ENCODE peak calls at places on chromosomes 16 and 17, in six cellular contexts. One of them, this sample, is unnamed.

GRCh38 chr17:10144456-10144855 is 54.0 kb downstream of the GAS7 start:
- DNase-seq in small intestine: no peak
- DNase-seq in HCEC 1CT: no peak
- DNase-seq in NCI-H1436: no peak
- DNase-seq in upper lobe of right lung: no peak
- DNase-seq in activated effector memory CD4-positive, alpha-beta T cell treated with anti-CD3 and anti-CD28 coated beads, Interleukin-2, amount 50 U/mL, for 16 hours: no peak
- DNase-seq in this sample: no peak

GRCh38 chr16:84115919-84116719 is 623 bp downstream of the MBTPS1 start:
- DNase-seq in small intestine: peak
- DNase-seq in HCEC 1CT: peak
- DNase-seq in NCI-H1436: peak
- DNase-seq in upper lobe of right lung: no peak
- DNase-seq in activated effector memory CD4-positive, alpha-beta T cell treated with anti-CD3 and anti-CD28 coated beads, Interleukin-2, amount 50 U/mL, for 16 hours: peak
- DNase-seq in this sample: no peak

GRCh38 chr16:52548261-52549010 is 1.5 kb upstream of the TOX3 start:
- DNase-seq in small intestine: no peak
- DNase-seq in HCEC 1CT: no peak
- DNase-seq in NCI-H1436: no peak
- DNase-seq in upper lobe of right lung: no peak
- DNase-seq in activated effector memory CD4-positive, alpha-beta T cell treated with anti-CD3 and anti-CD28 coated beads, Interleukin-2, amount 50 U/mL, for 16 hours: no peak
- DNase-seq in this sample: no peak

GRCh38 chr17:82915697-82916027 is 75.8 kb upstream of the ZNF750 start:
- DNase-seq in small intestine: no peak
- DNase-seq in HCEC 1CT: no peak
- DNase-seq in NCI-H1436: no peak
- DNase-seq in upper lobe of right lung: no peak
- DNase-seq in activated effector memory CD4-positive, alpha-beta T cell treated with anti-CD3 and anti-CD28 coated beads, Interleukin-2, amount 50 U/mL, for 16 hours: no peak
- DNase-seq in this sample: no peak

GRCh38 chr16:9199312-9199711 is 107.9 kb downstream of the HAPSTR1 start:
- DNase-seq in small intestine: no peak
- DNase-seq in HCEC 1CT: no peak
- DNase-seq in NCI-H1436: no peak
- DNase-seq in upper lobe of right lung: no peak
- DNase-seq in activated effector memory CD4-positive, alpha-beta T cell treated with anti-CD3 and anti-CD28 coated beads, Interleukin-2, amount 50 U/mL, for 16 hours: no peak
- DNase-seq in this sample: no peak

GRCh38 chr16:87757841-87758426 is 7.9 kb downstream of the KLHDC4 start:
- DNase-seq in small intestine: no peak
- DNase-seq in HCEC 1CT: peak
- DNase-seq in NCI-H1436: no peak
- DNase-seq in upper lobe of right lung: no peak
- DNase-seq in activated effector memory CD4-positive, alpha-beta T cell treated with anti-CD3 and anti-CD28 coated beads, Interleukin-2, amount 50 U/mL, for 16 hours: no peak
- DNase-seq in this sample: no peak

GRCh38 chr16:3656491-3657468 is 2.3 kb downstream of the DNASE1 start:
- DNase-seq in small intestine: peak
- DNase-seq in HCEC 1CT: peak
- DNase-seq in NCI-H1436: no peak
- DNase-seq in upper lobe of right lung: peak
- DNase-seq in activated effector memory CD4-positive, alpha-beta T cell treated with anti-CD3 and anti-CD28 coated beads, Interleukin-2, amount 50 U/mL, for 16 hours: peak
- DNase-seq in this sample: no peak

GRCh38 chr17:29401237-29401636 is 11.1 kb downstream of the TAOK1 start:
- DNase-seq in small intestine: no peak
- DNase-seq in HCEC 1CT: no peak
- DNase-seq in NCI-H1436: no peak
- DNase-seq in upper lobe of right lung: no peak
- DNase-seq in activated effector memory CD4-positive, alpha-beta T cell treated with anti-CD3 and anti-CD28 coated beads, Interleukin-2, amount 50 U/mL, for 16 hours: no peak
- DNase-seq in this sample: no peak

GRCh38 chr17:48719642-48720262 is 2.6 kb downstream of the PRAC1 start:
- DNase-seq in small intestine: no peak
- DNase-seq in HCEC 1CT: no peak
- DNase-seq in NCI-H1436: no peak
- DNase-seq in upper lobe of right lung: no peak
- DNase-seq in activated effector memory CD4-positive, alpha-beta T cell treated with anti-CD3 and anti-CD28 coated beads, Interleukin-2, amount 50 U/mL, for 16 hours: no peak
- DNase-seq in this sample: no peak

GRCh38 chr17:33192961-33193911 is 99.9 kb downstream of the ASIC2 start:
- DNase-seq in small intestine: no peak
- DNase-seq in HCEC 1CT: no peak
- DNase-seq in NCI-H1436: no peak
- DNase-seq in upper lobe of right lung: no peak
- DNase-seq in activated effector memory CD4-positive, alpha-beta T cell treated with anti-CD3 and anti-CD28 coated beads, Interleukin-2, amount 50 U/mL, for 16 hours: no peak
- DNase-seq in this sample: peak

GRCh38 chr17:39719563-39719962 is 10.8 kb downstream of the MIEN1 start:
- DNase-seq in small intestine: no peak
- DNase-seq in HCEC 1CT: no peak
- DNase-seq in NCI-H1436: no peak
- DNase-seq in upper lobe of right lung: no peak
- DNase-seq in activated effector memory CD4-positive, alpha-beta T cell treated with anti-CD3 and anti-CD28 coated beads, Interleukin-2, amount 50 U/mL, for 16 hours: no peak
- DNase-seq in this sample: no peak

GRCh38 chr16:80973991-80974390 is 32.7 kb downstream of the CMC2 start:
- DNase-seq in small intestine: no peak
- DNase-seq in HCEC 1CT: peak
- DNase-seq in NCI-H1436: no peak
- DNase-seq in upper lobe of right lung: no peak
- DNase-seq in activated effector memory CD4-positive, alpha-beta T cell treated with anti-CD3 and anti-CD28 coated beads, Interleukin-2, amount 50 U/mL, for 16 hours: no peak
- DNase-seq in this sample: no peak

GRCh38 chr17:50048146-50048720 is 7.7 kb upstream of the ITGA3 start:
- DNase-seq in small intestine: no peak
- DNase-seq in HCEC 1CT: no peak
- DNase-seq in NCI-H1436: no peak
- DNase-seq in upper lobe of right lung: no peak
- DNase-seq in activated effector memory CD4-positive, alpha-beta T cell treated with anti-CD3 and anti-CD28 coated beads, Interleukin-2, amount 50 U/mL, for 16 hours: no peak
- DNase-seq in this sample: no peak

GRCh38 chr17:67836205-67836987 is 11.1 kb downstream of the BPTF start:
- DNase-seq in small intestine: no peak
- DNase-seq in HCEC 1CT: peak
- DNase-seq in NCI-H1436: no peak
- DNase-seq in upper lobe of right lung: no peak
- DNase-seq in activated effector memory CD4-positive, alpha-beta T cell treated with anti-CD3 and anti-CD28 coated beads, Interleukin-2, amount 50 U/mL, for 16 hours: no peak
- DNase-seq in this sample: no peak

GRCh38 chr17:44223574-44224046 is 4.1 kb upstream of the UBTF start:
- DNase-seq in small intestine: peak
- DNase-seq in HCEC 1CT: peak
- DNase-seq in NCI-H1436: no peak
- DNase-seq in upper lobe of right lung: no peak
- DNase-seq in activated effector memory CD4-positive, alpha-beta T cell treated with anti-CD3 and anti-CD28 coated beads, Interleukin-2, amount 50 U/mL, for 16 hours: no peak
- DNase-seq in this sample: no peak

GRCh38 chr17:4048218-4048617 is 84.0 kb upstream of the ATP2A3 start:
- DNase-seq in small intestine: no peak
- DNase-seq in HCEC 1CT: no peak
- DNase-seq in NCI-H1436: no peak
- DNase-seq in upper lobe of right lung: no peak
- DNase-seq in activated effector memory CD4-positive, alpha-beta T cell treated with anti-CD3 and anti-CD28 coated beads, Interleukin-2, amount 50 U/mL, for 16 hours: no peak
- DNase-seq in this sample: no peak

GRCh38 chr16:57192720-57193486 is 6.8 kb downstream of the RSPRY1 start:
- DNase-seq in small intestine: no peak
- DNase-seq in HCEC 1CT: peak
- DNase-seq in NCI-H1436: no peak
- DNase-seq in upper lobe of right lung: no peak
- DNase-seq in activated effector memory CD4-positive, alpha-beta T cell treated with anti-CD3 and anti-CD28 coated beads, Interleukin-2, amount 50 U/mL, for 16 hours: no peak
- DNase-seq in this sample: no peak

GRCh38 chr16:23343643-23344612 is 41.8 kb downstream of the SCNN1B start:
- DNase-seq in small intestine: no peak
- DNase-seq in HCEC 1CT: no peak
- DNase-seq in NCI-H1436: no peak
- DNase-seq in upper lobe of right lung: no peak
- DNase-seq in activated effector memory CD4-positive, alpha-beta T cell treated with anti-CD3 and anti-CD28 coated beads, Interleukin-2, amount 50 U/mL, for 16 hours: no peak
- DNase-seq in this sample: no peak

GRCh38 chr17:44360144-44360533 is 3.5 kb downstream of the FAM171A2 start:
- DNase-seq in small intestine: no peak
- DNase-seq in HCEC 1CT: no peak
- DNase-seq in NCI-H1436: no peak
- DNase-seq in upper lobe of right lung: no peak
- DNase-seq in activated effector memory CD4-positive, alpha-beta T cell treated with anti-CD3 and anti-CD28 coated beads, Interleukin-2, amount 50 U/mL, for 16 hours: no peak
- DNase-seq in this sample: no peak

GRCh38 chr17:62064029-62064790 is 868 bp downstream of the MED13 start:
- DNase-seq in small intestine: peak
- DNase-seq in HCEC 1CT: peak
- DNase-seq in NCI-H1436: no peak
- DNase-seq in upper lobe of right lung: no peak
- DNase-seq in activated effector memory CD4-positive, alpha-beta T cell treated with anti-CD3 and anti-CD28 coated beads, Interleukin-2, amount 50 U/mL, for 16 hours: no peak
- DNase-seq in this sample: no peak

GRCh38 chr16:57045694-57046381 is 46.5 kb upstream of the CPNE2 start:
- DNase-seq in small intestine: peak
- DNase-seq in HCEC 1CT: peak
- DNase-seq in NCI-H1436: no peak
- DNase-seq in upper lobe of right lung: no peak
- DNase-seq in activated effector memory CD4-positive, alpha-beta T cell treated with anti-CD3 and anti-CD28 coated beads, Interleukin-2, amount 50 U/mL, for 16 hours: no peak
- DNase-seq in this sample: no peak

GRCh38 chr17:56319531-56319930 is 166.3 kb downstream of the ANKFN1 start:
- DNase-seq in small intestine: peak
- DNase-seq in HCEC 1CT: peak
- DNase-seq in NCI-H1436: peak
- DNase-seq in upper lobe of right lung: no peak
- DNase-seq in activated effector memory CD4-positive, alpha-beta T cell treated with anti-CD3 and anti-CD28 coated beads, Interleukin-2, amount 50 U/mL, for 16 hours: no peak
- DNase-seq in this sample: no peak

GRCh38 chr17:45241315-45242011 is 19.8 kb downstream of the FMNL1 start:
- DNase-seq in small intestine: no peak
- DNase-seq in HCEC 1CT: no peak
- DNase-seq in NCI-H1436: peak
- DNase-seq in upper lobe of right lung: peak
- DNase-seq in activated effector memory CD4-positive, alpha-beta T cell treated with anti-CD3 and anti-CD28 coated beads, Interleukin-2, amount 50 U/mL, for 16 hours: no peak
- DNase-seq in this sample: no peak

GRCh38 chr17:78130080-78130438 is 512 bp upstream of the TMC8 start:
- DNase-seq in small intestine: no peak
- DNase-seq in HCEC 1CT: no peak
- DNase-seq in NCI-H1436: no peak
- DNase-seq in upper lobe of right lung: no peak
- DNase-seq in activated effector memory CD4-positive, alpha-beta T cell treated with anti-CD3 and anti-CD28 coated beads, Interleukin-2, amount 50 U/mL, for 16 hours: no peak
- DNase-seq in this sample: no peak

GRCh38 chr16:67158637-67159600 is 790 bp downstream of the TRADD start:
- DNase-seq in small intestine: peak
- DNase-seq in HCEC 1CT: no peak
- DNase-seq in NCI-H1436: peak
- DNase-seq in upper lobe of right lung: peak
- DNase-seq in activated effector memory CD4-positive, alpha-beta T cell treated with anti-CD3 and anti-CD28 coated beads, Interleukin-2, amount 50 U/mL, for 16 hours: peak
- DNase-seq in this sample: no peak

GRCh38 chr16:57988929-57989328 is 11.5 kb downstream of the ZNF319 start:
- DNase-seq in small intestine: no peak
- DNase-seq in HCEC 1CT: no peak
- DNase-seq in NCI-H1436: no peak
- DNase-seq in upper lobe of right lung: no peak
- DNase-seq in activated effector memory CD4-positive, alpha-beta T cell treated with anti-CD3 and anti-CD28 coated beads, Interleukin-2, amount 50 U/mL, for 16 hours: no peak
- DNase-seq in this sample: no peak

GRCh38 chr17:73211745-73212144 is 18.9 kb downstream of the COG1 start:
- DNase-seq in small intestine: no peak
- DNase-seq in HCEC 1CT: no peak
- DNase-seq in NCI-H1436: no peak
- DNase-seq in upper lobe of right lung: no peak
- DNase-seq in activated effector memory CD4-positive, alpha-beta T cell treated with anti-CD3 and anti-CD28 coated beads, Interleukin-2, amount 50 U/mL, for 16 hours: peak
- DNase-seq in this sample: peak

GRCh38 chr16:62036101-62036806 is at the start of gene CDH8:
- DNase-seq in small intestine: no peak
- DNase-seq in HCEC 1CT: no peak
- DNase-seq in NCI-H1436: peak
- DNase-seq in upper lobe of right lung: peak
- DNase-seq in activated effector memory CD4-positive, alpha-beta T cell treated with anti-CD3 and anti-CD28 coated beads, Interleukin-2, amount 50 U/mL, for 16 hours: no peak
- DNase-seq in this sample: peak

GRCh38 chr16:68754117-68754792 is 17.2 kb downstream of the CDH1 start:
- DNase-seq in small intestine: peak
- DNase-seq in HCEC 1CT: no peak
- DNase-seq in NCI-H1436: no peak
- DNase-seq in upper lobe of right lung: no peak
- DNase-seq in activated effector memory CD4-positive, alpha-beta T cell treated with anti-CD3 and anti-CD28 coated beads, Interleukin-2, amount 50 U/mL, for 16 hours: no peak
- DNase-seq in this sample: no peak

GRCh38 chr17:1165836-1166235 is 13.9 kb downstream of the ABR start:
- DNase-seq in small intestine: no peak
- DNase-seq in HCEC 1CT: no peak
- DNase-seq in NCI-H1436: no peak
- DNase-seq in upper lobe of right lung: no peak
- DNase-seq in activated effector memory CD4-positive, alpha-beta T cell treated with anti-CD3 and anti-CD28 coated beads, Interleukin-2, amount 50 U/mL, for 16 hours: no peak
- DNase-seq in this sample: no peak

GRCh38 chr16:55915116-55915827 is 40.1 kb upstream of the CES5A start:
- DNase-seq in small intestine: no peak
- DNase-seq in HCEC 1CT: no peak
- DNase-seq in NCI-H1436: no peak
- DNase-seq in upper lobe of right lung: no peak
- DNase-seq in activated effector memory CD4-positive, alpha-beta T cell treated with anti-CD3 and anti-CD28 coated beads, Interleukin-2, amount 50 U/mL, for 16 hours: no peak
- DNase-seq in this sample: no peak

GRCh38 chr17:57442914-57443571 is 186.7 kb downstream of the MSI2 start:
- DNase-seq in small intestine: no peak
- DNase-seq in HCEC 1CT: no peak
- DNase-seq in NCI-H1436: no peak
- DNase-seq in upper lobe of right lung: no peak
- DNase-seq in activated effector memory CD4-positive, alpha-beta T cell treated with anti-CD3 and anti-CD28 coated beads, Interleukin-2, amount 50 U/mL, for 16 hours: peak
- DNase-seq in this sample: no peak

GRCh38 chr17:77433385-77434135 is 292.8 kb downstream of the SEC14L1 start:
- DNase-seq in small intestine: no peak
- DNase-seq in HCEC 1CT: no peak
- DNase-seq in NCI-H1436: no peak
- DNase-seq in upper lobe of right lung: no peak
- DNase-seq in activated effector memory CD4-positive, alpha-beta T cell treated with anti-CD3 and anti-CD28 coated beads, Interleukin-2, amount 50 U/mL, for 16 hours: peak
- DNase-seq in this sample: no peak

GRCh38 chr17:9002610-9003354 is 18.5 kb upstream of the NTN1 start:
- DNase-seq in small intestine: no peak
- DNase-seq in HCEC 1CT: no peak
- DNase-seq in NCI-H1436: no peak
- DNase-seq in upper lobe of right lung: no peak
- DNase-seq in activated effector memory CD4-positive, alpha-beta T cell treated with anti-CD3 and anti-CD28 coated beads, Interleukin-2, amount 50 U/mL, for 16 hours: peak
- DNase-seq in this sample: no peak

GRCh38 chr17:9107527-9107926 is 86.2 kb downstream of the NTN1 start:
- DNase-seq in small intestine: no peak
- DNase-seq in HCEC 1CT: no peak
- DNase-seq in NCI-H1436: no peak
- DNase-seq in upper lobe of right lung: no peak
- DNase-seq in activated effector memory CD4-positive, alpha-beta T cell treated with anti-CD3 and anti-CD28 coated beads, Interleukin-2, amount 50 U/mL, for 16 hours: no peak
- DNase-seq in this sample: peak

GRCh38 chr17:19325542-19325941 is 37.0 kb downstream of the B9D1 start:
- DNase-seq in small intestine: no peak
- DNase-seq in HCEC 1CT: no peak
- DNase-seq in NCI-H1436: no peak
- DNase-seq in upper lobe of right lung: no peak
- DNase-seq in activated effector memory CD4-positive, alpha-beta T cell treated with anti-CD3 and anti-CD28 coated beads, Interleukin-2, amount 50 U/mL, for 16 hours: no peak
- DNase-seq in this sample: no peak

This sample was measured in mesenteric fat pad.